ENCODE peak calls at places on chromosomes 2 and 18, in four cellular contexts. T, V, Y and Z are unnamed samples.

GRCh38 chr2:176118606-176119370 is 2.2 kb downstream of the HOXD10 start:
- DNase-seq in T (peak; percentile 75), V (no peak), Y (peak; percentile 54), Z (no peak)

GRCh38 chr2:3320910-3321605 is 56.6 kb downstream of the EIPR1 start:
- DNase-seq in T (no peak), V (no peak), Y (no peak), Z (no peak)

GRCh38 chr18:24011095-24011917 is 3.2 kb upstream of the TTC39C start:
- DNase-seq in T (no peak), V (no peak), Y (no peak), Z (no peak)

GRCh38 chr2:219457784-219458369 is 23.2 kb downstream of the SPEG start:
- DNase-seq in T (peak; percentile 26), V (no peak), Y (no peak), Z (no peak)

GRCh38 chr18:24014986-24015896 is 687 bp downstream of the TTC39C start:
- DNase-seq in T (no peak), V (no peak), Y (peak; percentile 13), Z (no peak)

GRCh38 chr2:8676191-8676914 is 5.5 kb upstream of the ID2 start:
- DNase-seq in T (no peak), V (no peak), Y (no peak), Z (no peak)

GRCh38 chr2:16739778-16740581 is 74.3 kb upstream of the CYRIA start:
- DNase-seq in T (no peak), V (no peak), Y (no peak), Z (no peak)

GRCh38 chr18:65620076-65620696 is 130.6 kb upstream of the CDH7 start:
- DNase-seq in T (no peak), V (no peak), Y (no peak), Z (no peak)

GRCh38 chr2:84779781-84780180 is 101.1 kb downstream of the TRABD2A start:
- DNase-seq in T (peak; percentile 19), V (no peak), Y (no peak), Z (no peak)

GRCh38 chr2:205024822-205025518 is 479.7 kb downstream of the PARD3B start:
- DNase-seq in T (peak; percentile 84), V (no peak), Y (peak; percentile 29), Z (peak; percentile 85)

GRCh38 chr2:15624903-15625302 is 33.2 kb downstream of the DDX1 start:
- DNase-seq in T (no peak), V (no peak), Y (no peak), Z (no peak)

GRCh38 chr18:8350628-8351027 is 258.6 kb upstream of the RAB12 start:
- DNase-seq in T (no peak), V (no peak), Y (no peak), Z (no peak)

GRCh38 chr2:183552716-183553115 is 428.5 kb downstream of the NUP35 start:
- DNase-seq in T (no peak), V (no peak), Y (no peak), Z (no peak)

GRCh38 chr2:19362094-19362649 is 3.7 kb upstream of the OSR1 start:
- DNase-seq in T (no peak), V (no peak), Y (no peak), Z (no peak)

GRCh38 chr2:136246086-136246669 is 128.2 kb upstream of the CXCR4 start:
- DNase-seq in T (no peak), V (no peak), Y (peak; percentile 16), Z (no peak)

GRCh38 chr2:97706708-97707345 is 6.5 kb upstream of the ZAP70 start:
- DNase-seq in T (no peak), V (no peak), Y (no peak), Z (no peak)

GRCh38 chr2:224136394-224136793 is 97.3 kb upstream of the SERPINE2 start:
- DNase-seq in T (no peak), V (no peak), Y (no peak), Z (no peak)

GRCh38 chr2:150134223-150134858 is 353.1 kb downstream of the RND3 start:
- DNase-seq in T (no peak), V (no peak), Y (no peak), Z (no peak)

GRCh38 chr18:71398530-71398929 is 1109.7 kb downstream of the SOCS6 start:
- DNase-seq in T (no peak), V (no peak), Y (peak; percentile 1), Z (no peak)

GRCh38 chr2:104769096-104769495 is 84.8 kb upstream of the POU3F3 start:
- DNase-seq in T (no peak), V (no peak), Y (no peak), Z (no peak)

GRCh38 chr18:27887287-27887686 is 289.6 kb downstream of the CDH2 start:
- DNase-seq in T (no peak), V (no peak), Y (no peak), Z (no peak)

GRCh38 chr2:104856086-104856972 is 2.4 kb downstream of the POU3F3 start:
- DNase-seq in T (no peak), V (no peak), Y (no peak), Z (no peak)

GRCh38 chr2:86056935-86057334 is 48.8 kb downstream of the POLR1A start:
- DNase-seq in T (no peak), V (no peak), Y (no peak), Z (no peak)

GRCh38 chr2:103484906-103485305 is 723.1 kb downstream of the TMEM182 start:
- DNase-seq in T (no peak), V (no peak), Y (no peak), Z (no peak)

GRCh38 chr2:194087569-194087968 is 1569.5 kb upstream of the SLC39A10 start:
- DNase-seq in T (no peak), V (no peak), Y (no peak), Z (no peak)

GRCh38 chr18:58590231-58590630 is 38.7 kb downstream of the ALPK2 start:
- DNase-seq in T (no peak), V (no peak), Y (peak; percentile 77), Z (no peak)

GRCh38 chr2:201258666-201258999 is 1.7 kb upstream of the CASP8 start:
- DNase-seq in T (no peak), V (no peak), Y (no peak), Z (no peak)

GRCh38 chr2:134167015-134167414 is 86.9 kb upstream of the MGAT5 start:
- DNase-seq in T (no peak), V (no peak), Y (no peak), Z (peak; percentile 18)

GRCh38 chr2:235105821-235106359 is 154.1 kb downstream of the SH3BP4 start:
- DNase-seq in T (no peak), V (no peak), Y (peak; percentile 68), Z (no peak)

DNA sequence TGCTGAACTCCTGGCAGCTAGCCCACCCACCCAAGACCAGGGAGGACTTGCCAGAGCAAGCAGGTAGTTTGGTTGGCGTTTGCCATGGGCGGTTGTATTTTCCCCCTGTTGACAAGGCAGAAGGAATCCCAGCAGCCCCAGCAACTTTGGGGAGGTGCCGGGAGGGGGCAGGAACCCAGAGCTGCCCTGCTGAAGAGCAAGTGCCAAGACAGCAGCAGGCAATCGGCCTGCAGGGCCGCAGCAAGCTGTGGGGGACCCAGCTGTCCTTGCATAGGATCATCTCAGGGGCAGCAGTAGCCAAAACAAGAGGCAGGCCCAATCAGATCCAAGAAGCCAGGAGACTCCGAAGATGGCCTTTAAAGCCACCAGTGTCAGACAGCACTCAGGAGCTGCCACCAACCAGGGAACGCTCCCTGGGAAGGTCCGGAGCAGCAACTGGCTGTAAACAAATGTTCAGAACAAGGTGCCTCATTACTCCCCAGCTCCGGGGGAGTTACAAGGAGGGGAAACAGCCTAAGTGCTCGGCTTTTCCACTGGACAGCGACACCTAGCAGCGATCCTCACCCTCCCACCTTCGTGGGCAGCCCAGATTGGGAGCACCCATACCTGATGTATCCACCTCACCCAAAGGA is 2.1 kb downstream of the ST8SIA5 start:
- DNase-seq in T (peak; percentile 9), V (no peak), Y (peak; percentile 2), Z (no peak)
- H3K4me3 ChIP-seq in T (no peak overlapping the region), V (no peak overlapping the region), Y (no peak overlapping the region), Z (no peak overlapping the region)

GRCh38 chr2:237348281-237348865 is 65.6 kb downstream of the COL6A3 start:
- DNase-seq in T (no peak), V (no peak), Y (no peak), Z (no peak)
- TF ChIP-seq SIN3A in T (no peak), V (no peak), Y (no peak), Z (no peak)

DNA sequence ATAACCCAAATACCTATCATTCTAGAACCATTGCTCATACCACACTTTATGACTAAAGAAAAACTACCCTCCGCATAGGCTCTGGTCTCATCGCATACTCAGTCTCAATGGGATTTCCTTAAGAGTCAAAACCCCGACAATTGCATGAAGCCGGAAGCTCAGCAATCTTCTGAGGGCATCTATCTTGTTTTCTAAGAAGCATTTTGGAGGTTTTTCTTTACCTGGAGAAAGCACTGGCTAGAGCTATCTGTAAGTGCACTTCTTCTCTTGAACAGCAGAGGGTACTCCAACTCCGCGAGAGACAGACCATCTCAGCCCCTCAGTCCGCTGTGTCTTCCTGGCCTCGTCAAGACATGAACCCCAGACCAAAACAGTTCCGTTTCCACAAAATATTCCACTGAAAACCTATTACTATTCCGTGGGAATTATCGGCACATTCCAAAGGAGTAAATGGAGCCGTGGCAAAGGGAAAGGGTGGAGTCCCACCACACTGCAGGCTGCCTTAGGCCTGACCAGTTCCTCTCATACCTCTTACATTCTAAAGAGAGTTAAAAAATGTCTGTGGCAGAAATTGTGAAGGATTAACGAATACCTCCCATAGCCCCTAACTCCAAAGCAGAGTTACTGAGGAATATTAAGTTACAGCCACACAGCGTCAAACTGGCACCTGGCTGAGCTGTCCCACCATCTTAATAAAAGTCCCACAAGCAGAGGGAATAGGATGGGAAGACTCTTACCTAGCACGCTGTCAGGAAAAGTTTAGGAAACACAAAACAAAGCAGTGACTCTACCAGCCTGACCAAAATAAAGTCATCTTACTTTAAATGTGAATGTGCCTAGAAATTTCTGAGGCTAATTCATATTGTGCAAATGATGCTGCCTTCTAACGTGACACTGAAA is 325.6 kb upstream of the VRK2 start:
- DNase-seq in T (peak; percentile 72), V (no peak), Y (peak; percentile 56), Z (peak; percentile 65)
- H3K4me3 ChIP-seq in T (no peak overlapping the region), V (no peak overlapping the region), Y (no peak overlapping the region), Z (peak overlapping the region; percentile 30)

DNA sequence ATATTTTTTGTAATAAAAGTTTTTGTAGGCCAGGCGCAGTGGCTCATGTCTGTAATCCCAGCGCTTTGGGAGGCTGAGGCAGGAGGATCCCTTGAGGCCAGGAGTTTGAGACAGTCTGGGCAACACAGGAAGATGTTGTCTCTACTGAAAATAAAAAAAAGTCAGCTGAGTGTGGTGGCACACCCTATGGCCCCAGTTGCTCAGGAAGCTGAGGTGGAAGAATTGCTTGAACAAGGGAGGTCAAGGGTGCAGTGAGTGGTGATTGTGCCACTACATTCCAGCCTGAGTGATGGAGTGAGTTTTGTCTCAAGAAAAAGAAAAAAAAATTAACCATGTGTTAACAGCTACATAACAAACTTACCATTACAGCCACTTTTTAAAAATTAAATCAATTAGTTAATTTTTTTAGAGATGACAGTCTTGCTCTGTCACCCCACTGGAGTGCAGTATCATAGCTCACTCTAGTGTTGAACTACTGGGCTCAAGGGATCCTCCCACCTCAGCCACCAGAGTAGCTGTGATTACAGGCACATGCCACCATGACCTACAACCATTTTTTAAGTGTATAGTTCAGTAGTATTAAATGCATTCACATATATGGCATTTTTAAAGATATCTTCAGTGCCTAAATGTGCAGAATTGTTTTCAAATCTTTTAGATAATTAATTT is 67.2 kb upstream of the ACYP2 start:
- DNase-seq in T (no peak), V (no peak), Y (peak; percentile 47), Z (no peak)
- TF ChIP-seq SIN3A in T (no peak), V (no peak), Y (no peak), Z (no peak)

GRCh38 chr2:70979626-70980025 is 1.2 kb downstream of the ANKRD53 start:
- DNase-seq in T (no peak), V (no peak), Y (no peak), Z (no peak)
- H3K4me3 ChIP-seq in T (no peak overlapping the region), V (peak overlapping the region; percentile 72), Y (no peak overlapping the region), Z (no peak overlapping the region)